ENCODE peak calls at places on chromosomes 6 and 20, in ten cellular contexts. O is SK-N-SH, S is ovary, R is sigmoid colon, W is upper lobe of left lung, M is tibial nerve, X is transverse colon, H is suprapubic skin, Q is GM12878, N is A549. A is an unnamed sample.

GRCh38 chr20:46423882-46424482 is 17.6 kb upstream of the ELMO2 start:
- DNase-seq in O (no peak), S (no peak), R (no peak), W (no peak), M (no peak), X (no peak), H (no peak), Q (no peak), N (no peak), A (no peak)

GRCh38 chr6:153131037-153131981 is at the start of gene RGS17:
- DNase-seq in O (peak), S (peak), R (peak), W (peak), M (peak), X (peak), H (no peak), Q (no peak), N (peak), A (peak)

GRCh38 chr6:166330612-166331011 is 11.7 kb downstream of the SFT2D1 start:
- DNase-seq in O (peak), S (peak), R (no peak), W (no peak), M (no peak), X (peak), H (no peak), Q (no peak), N (no peak), A (peak)

GRCh38 chr20:373171-373890 is 7.2 kb upstream of the TRIB3 start:
- DNase-seq in O (peak), S (no peak), R (no peak), W (peak), M (no peak), X (no peak), H (no peak), Q (no peak), N (peak), A (no peak)

GRCh38 chr6:20918868-20919267 is 384.6 kb downstream of the CDKAL1 start:
- DNase-seq in O (no peak), S (no peak), R (no peak), W (no peak), M (no peak), X (no peak), H (no peak), Q (no peak), N (no peak), A (no peak)

GRCh38 chr6:53199156-53199555 is 50.5 kb upstream of the GCM1 start:
- DNase-seq in O (no peak), S (no peak), R (no peak), W (no peak), M (no peak), X (no peak), H (no peak), Q (peak), N (no peak), A (no peak)

GRCh38 chr20:20837574-20838021 is 125.2 kb upstream of the RALGAPA2 start:
- DNase-seq in O (peak), S (peak), R (no peak), W (peak), M (peak), X (peak), H (no peak), Q (no peak), N (peak), A (peak)

GRCh38 chr6:25482996-25483395 is 169.0 kb upstream of the SCGN start:
- DNase-seq in O (no peak), S (no peak), R (no peak), W (no peak), M (no peak), X (no peak), H (no peak), Q (no peak), N (no peak), A (peak)

GRCh38 chr6:8000080-8001035 is 63.8 kb downstream of the BLOC1S5 start:
- DNase-seq in O (no peak), S (no peak), R (no peak), W (no peak), M (no peak), X (no peak), H (no peak), Q (no peak), N (no peak), A (no peak)

GRCh38 chr6:161107779-161108380 is 116.3 kb downstream of the MAP3K4 start:
- DNase-seq in O (no peak), S (no peak), R (no peak), W (no peak), M (no peak), X (no peak), H (no peak), Q (no peak), N (no peak), A (no peak)

GRCh38 chr6:82073484-82073883 is 174.1 kb downstream of the IBTK start:
- DNase-seq in O (no peak), S (no peak), R (no peak), W (no peak), M (no peak), X (no peak), H (no peak), Q (no peak), N (no peak), A (no peak)

GRCh38 chr20:1800777-1801176 is 94.4 kb upstream of the SIRPA start:
- DNase-seq in O (peak), S (no peak), R (no peak), W (no peak), M (no peak), X (no peak), H (no peak), Q (no peak), N (peak), A (no peak)
- TF ChIP-seq EP300 in O (no peak), S (no peak), R (no peak), W (no peak), M (no peak), X (no peak), H (no peak), Q (no peak), N (no peak), A (no peak)

GRCh38 chr20:62351469-62352401 is 15.4 kb downstream of the LAMA5 start:
- DNase-seq in O (no peak), S (no peak), R (no peak), W (no peak), M (no peak), X (no peak), H (no peak), Q (no peak), N (no peak), A (no peak)

GRCh38 chr20:62353289-62354030 is 13.7 kb downstream of the LAMA5 start:
- DNase-seq in O (no peak), S (no peak), R (no peak), W (no peak), M (no peak), X (no peak), H (no peak), Q (no peak), N (no peak), A (no peak)

GRCh38 chr20:62350629-62351422 is 16.3 kb downstream of the LAMA5 start:
- DNase-seq in O (no peak), S (no peak), R (no peak), W (no peak), M (no peak), X (no peak), H (no peak), Q (no peak), N (no peak), A (no peak)

GRCh38 chr20:62354031-62354808 is 12.9 kb downstream of the LAMA5 start:
- DNase-seq in O (peak), S (no peak), R (no peak), W (no peak), M (no peak), X (no peak), H (no peak), Q (no peak), N (peak), A (no peak)

GRCh38 chr20:62352402-62353288 is 14.5 kb downstream of the LAMA5 start:
- DNase-seq in O (peak), S (no peak), R (peak), W (no peak), M (no peak), X (no peak), H (no peak), Q (no peak), N (peak), A (peak)
- TF ChIP-seq CTCF in O (peak), S (no peak), R (peak), W (no peak), M (peak), X (no peak), H (no peak), Q (no peak), N (peak), A (no peak)

GRCh38 chr6:75204959-75205775 is 686 bp downstream of the COL12A1 start:
- DNase-seq in O (peak), S (peak), R (peak), W (peak), M (peak), X (peak), H (peak), Q (no peak), N (peak), A (no peak)

GRCh38 chr6:75204222-75204958 is 1.5 kb downstream of the COL12A1 start:
- DNase-seq in O (peak), S (peak), R (peak), W (peak), M (peak), X (peak), H (peak), Q (no peak), N (peak), A (peak)

GRCh38 chr6:75206338-75207210 is 721 bp upstream of the COL12A1 start:
- DNase-seq in O (peak), S (peak), R (peak), W (no peak), M (peak), X (no peak), H (no peak), Q (no peak), N (no peak), A (no peak)

GRCh38 chr6:75207211-75207984 is 1.5 kb upstream of the COL12A1 start:
- DNase-seq in O (peak), S (peak), R (peak), W (no peak), M (peak), X (no peak), H (no peak), Q (no peak), N (no peak), A (no peak)

DNA sequence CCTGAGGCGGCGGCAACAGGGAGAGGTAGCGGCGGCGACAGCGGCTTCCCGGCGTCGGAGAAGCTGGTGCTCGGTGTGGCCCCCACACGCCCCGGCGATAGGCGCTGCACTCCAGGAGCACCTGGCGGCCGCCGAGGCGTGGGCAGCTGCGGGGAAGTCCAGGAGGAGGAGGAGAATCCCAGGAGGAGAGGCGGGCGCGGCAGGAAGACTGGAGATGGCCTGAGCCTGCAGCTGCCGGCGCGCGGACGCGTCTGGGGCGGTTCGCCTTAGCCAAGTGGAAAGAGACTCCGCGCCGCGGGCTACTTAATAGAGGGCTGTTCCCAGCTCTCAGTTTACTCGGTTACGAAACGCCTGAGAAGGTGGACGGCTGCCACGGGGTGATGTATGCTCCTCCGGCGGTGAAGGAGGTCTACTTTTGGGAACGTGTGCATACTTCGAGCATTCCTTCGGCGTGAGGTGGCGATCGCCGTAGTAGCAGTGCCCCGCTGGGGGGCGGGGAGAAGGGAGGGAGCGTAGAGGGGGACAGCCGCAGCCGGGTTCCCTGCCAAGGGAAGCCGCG is at the start of gene COL12A1:
- DNase-seq in O (peak), S (peak), R (peak), W (peak), M (peak), X (peak), H (peak), Q (no peak), N (peak), A (peak)
- H3K27ac ChIP-seq in O (no peak), S (peak), R (peak), W (peak), M (peak), X (peak), H (peak), Q (no peak), N (peak), A (peak)

DNA sequence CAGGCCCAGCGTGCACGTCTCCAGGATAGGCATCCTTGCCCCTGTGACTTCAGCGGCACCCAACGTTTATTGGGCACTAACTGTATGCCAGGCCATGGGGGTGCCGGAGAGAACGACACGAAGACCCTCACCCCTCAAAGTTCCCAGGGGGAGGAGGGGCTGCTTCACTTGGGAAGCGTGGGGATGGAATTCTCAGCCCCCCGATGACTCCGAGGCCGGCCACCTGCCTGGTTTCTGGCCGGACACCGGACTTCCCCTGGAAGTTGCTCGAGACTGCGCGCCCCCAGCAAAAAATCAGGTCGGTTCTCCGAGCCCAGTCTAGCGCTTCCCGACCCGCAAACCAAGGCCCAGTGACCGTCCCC is 275 bp upstream of the MAVS start:
- DNase-seq in O (no peak), S (peak), R (no peak), W (no peak), M (no peak), X (no peak), H (no peak), Q (no peak), N (no peak), A (no peak)
- TF ChIP-seq EP300 in O (peak), S (no peak), R (no peak), W (no peak), M (no peak), X (no peak), H (no peak), Q (no peak), N (no peak), A (no peak)

GRCh38 chr6:135938588-135939215 is 87.2 kb downstream of the PDE7B start:
- DNase-seq in O (peak), S (peak), R (no peak), W (no peak), M (no peak), X (no peak), H (no peak), Q (no peak), N (peak), A (no peak)
- TF ChIP-seq CTCF in O (peak), S (peak), R (no peak), W (no peak), M (peak), X (no peak), H (no peak), Q (peak), N (peak), A (no peak)

DNA sequence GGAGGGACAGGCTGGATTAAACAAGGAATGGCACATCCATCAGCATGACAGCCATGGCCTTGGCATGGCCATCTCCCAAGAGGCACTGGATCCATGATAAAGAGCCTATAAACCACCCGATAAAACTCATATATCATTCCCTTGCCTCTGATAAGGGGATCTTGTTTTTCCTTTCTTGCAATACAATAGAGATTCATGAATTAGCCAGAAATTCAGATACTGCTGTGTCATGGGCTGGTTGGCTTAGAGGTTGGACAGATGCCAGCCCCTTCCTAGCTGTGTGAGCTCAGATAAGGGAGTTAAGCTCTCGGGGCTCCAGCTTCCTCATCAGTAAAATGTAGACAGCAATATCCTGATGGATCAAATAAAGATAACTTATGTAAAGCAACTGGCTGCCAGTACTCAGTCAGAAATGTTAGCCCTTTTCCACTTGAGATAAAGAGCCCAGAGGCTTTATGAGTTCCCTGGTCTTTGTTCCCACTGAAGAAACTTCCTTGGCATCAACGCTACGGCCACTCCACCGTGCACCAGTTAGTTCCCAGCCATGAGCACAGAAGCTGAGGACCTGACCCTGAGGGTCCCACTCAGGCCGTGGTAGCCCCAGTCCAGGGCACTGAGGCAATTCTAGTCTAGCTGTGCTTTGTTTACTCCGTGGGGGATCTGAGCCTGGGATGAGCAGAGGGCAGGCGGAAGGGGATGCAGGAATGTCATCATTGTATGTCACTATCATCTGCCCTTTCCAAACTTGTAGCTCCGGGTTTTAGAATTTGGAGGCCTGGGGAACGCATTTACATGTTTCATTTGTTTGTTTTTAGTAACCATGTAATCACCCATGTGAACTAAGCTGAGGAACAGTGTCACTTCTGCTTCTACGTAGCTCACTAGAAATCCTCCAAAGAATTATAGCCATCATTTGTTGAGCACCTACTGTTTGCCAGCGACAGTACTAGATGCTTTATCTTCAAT is 67.2 kb upstream of the TBC1D7 start:
- DNase-seq in O (peak), S (peak), R (peak), W (peak), M (peak), X (peak), H (no peak), Q (no peak), N (peak), A (peak)
- H3K27ac ChIP-seq in O (no peak), S (no peak), R (peak), W (peak), M (peak), X (peak), H (no peak), Q (peak), N (peak), A (peak)

DNA sequence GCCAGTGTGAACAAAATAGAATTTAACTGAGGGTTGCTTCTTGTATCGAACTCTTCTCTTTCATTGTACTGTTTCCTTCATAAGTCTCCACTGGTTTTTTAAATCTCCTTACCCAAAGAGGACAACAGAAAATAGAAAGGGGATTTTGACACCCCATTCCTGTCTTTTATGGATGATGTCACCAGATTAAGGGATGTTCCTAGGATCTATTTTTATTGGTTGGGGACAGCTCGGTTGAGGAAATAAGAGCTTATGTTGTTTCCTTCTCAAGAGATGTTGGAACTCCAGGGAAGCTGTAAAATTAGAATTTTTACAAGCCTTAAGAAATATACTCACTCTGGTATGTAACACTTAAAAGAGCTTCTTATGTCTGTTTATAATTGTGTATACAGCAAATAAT is 171.5 kb downstream of the PHF3 start:
- DNase-seq in O (no peak), S (no peak), R (no peak), W (no peak), M (no peak), X (no peak), H (no peak), Q (no peak), N (peak), A (no peak)
- TF ChIP-seq EP300 in O (no peak), S (no peak), R (no peak), W (no peak), M (no peak), X (no peak), H (no peak), Q (no peak), N (no peak), A (no peak)

DNA sequence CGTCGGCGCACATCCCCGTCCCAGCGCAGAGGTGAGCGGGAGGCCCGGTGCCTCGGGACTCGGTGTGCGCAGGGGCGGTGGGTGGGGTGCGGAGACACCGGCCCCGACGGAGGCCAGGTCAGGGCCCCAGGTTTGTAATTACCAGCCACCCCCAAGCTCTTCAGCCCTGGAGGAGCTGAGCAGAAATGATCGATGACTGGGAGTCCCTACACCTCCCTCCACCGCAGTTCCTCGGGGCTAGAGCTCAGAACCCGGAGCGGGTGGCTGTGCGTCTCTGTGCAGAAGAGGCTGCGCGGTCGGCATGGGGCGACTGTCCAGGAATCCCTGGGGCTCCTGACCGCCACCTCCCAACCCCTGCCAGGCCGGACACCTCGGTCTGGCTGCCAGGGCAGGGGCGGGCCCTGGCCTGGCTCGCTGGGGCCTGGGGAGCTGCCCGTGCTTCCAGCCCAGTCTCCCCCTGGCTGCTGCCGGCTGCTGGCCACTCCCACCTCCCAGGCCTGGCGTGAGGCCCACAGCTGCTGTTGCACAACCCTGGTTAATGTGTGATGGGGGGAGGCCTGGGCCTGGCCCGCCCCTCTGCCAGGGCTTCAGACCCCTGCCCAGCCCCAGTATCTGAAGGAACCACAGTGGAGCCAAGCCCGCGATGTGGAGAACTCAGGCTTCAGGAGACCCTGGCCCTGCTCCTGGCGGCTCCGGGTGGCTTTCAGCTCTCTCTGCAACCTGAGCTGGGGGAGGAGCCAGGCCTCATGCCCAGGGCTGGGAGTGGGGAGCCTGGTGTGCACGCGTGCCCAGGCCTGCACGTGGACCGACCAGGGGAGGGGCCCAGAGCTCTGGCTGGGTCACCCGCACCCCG is 1.2 kb downstream of the SLC2A4RG start:
- DNase-seq in O (peak), S (peak), R (peak), W (peak), M (peak), X (peak), H (peak), Q (no peak), N (peak), A (peak)
- TF ChIP-seq CTCF in O (no peak), S (no peak), R (no peak), W (no peak), M (peak), X (peak), H (no peak), Q (no peak), N (no peak), A (no peak)

GRCh38 chr6:93086351-93086750 is 333.0 kb downstream of the EPHA7 start:
- DNase-seq in O (no peak), S (no peak), R (no peak), W (no peak), M (no peak), X (no peak), H (no peak), Q (no peak), N (no peak), A (no peak)
- H3K27ac ChIP-seq in O (no peak), S (no peak), R (no peak), W (no peak), M (no peak), X (no peak), H (no peak), Q (no peak), N (no peak), A (no peak)